ENCODE peak calls at places on chromosomes 11 and 22, in eight cellular contexts. One of them, this sample, is unnamed.
A peak's percentile ranks its signal among the peaks of the same experiment; 100 is the strongest.

GRCh38 chr11:39177678-39178077 is 2281.8 kb downstream of the LRRC4C start:
- DNase-seq in K562: no peak
- DNase-seq in HCT116: no peak
- DNase-seq in WTC11: no peak
- DNase-seq in H1: no peak
- DNase-seq in GM12878: no peak
- DNase-seq in A549: no peak
- DNase-seq in HepG2: no peak
- DNase-seq in this sample: no peak

GRCh38 chr11:67280791-67281551 is 8.1 kb upstream of the ANKRD13D start:
- DNase-seq in WTC11: no peak
- DNase-seq in HCT116: no peak
- DNase-seq in HepG2: no peak
- DNase-seq in A549: no peak
- DNase-seq in H1: no peak
- DNase-seq in K562: no peak
- DNase-seq in GM12878: no peak
- DNase-seq in this sample: no peak

GRCh38 chr11:80107415-80107814 is 666.6 kb upstream of the TENM4 start:
- DNase-seq in HCT116: no peak
- DNase-seq in GM12878: no peak
- DNase-seq in WTC11: no peak
- DNase-seq in A549: no peak
- DNase-seq in HepG2: no peak
- DNase-seq in K562: no peak
- DNase-seq in H1: no peak
- DNase-seq in this sample: no peak

GRCh38 chr11:122104381-122104780 is 11.6 kb downstream of the BLID start:
- DNase-seq in HepG2: no peak
- DNase-seq in GM12878: no peak
- DNase-seq in A549: no peak
- DNase-seq in H1: no peak
- DNase-seq in WTC11: no peak
- DNase-seq in HCT116: no peak
- DNase-seq in K562: no peak
- DNase-seq in this sample: no peak

GRCh38 chr11:104529916-104530315 is 366.0 kb upstream of the PDGFD start:
- DNase-seq in H1: no peak
- DNase-seq in WTC11: no peak
- DNase-seq in A549: no peak
- DNase-seq in HCT116: no peak
- DNase-seq in GM12878: no peak
- DNase-seq in HepG2: no peak
- DNase-seq in K562: no peak
- DNase-seq in this sample: no peak

GRCh38 chr22:22158207-22158816 is 86.3 kb upstream of the VPREB1 start:
- DNase-seq in K562: peak; percentile 42
- DNase-seq in HepG2: no peak
- DNase-seq in H1: no peak
- DNase-seq in A549: no peak
- DNase-seq in WTC11: no peak
- DNase-seq in HCT116: no peak
- DNase-seq in GM12878: no peak
- DNase-seq in this sample: no peak

GRCh38 chr22:28939932-28940331 is 56.6 kb downstream of the ZNRF3 start:
- DNase-seq in WTC11: no peak
- DNase-seq in H1: no peak
- DNase-seq in HepG2: no peak
- DNase-seq in K562: no peak
- DNase-seq in HCT116: no peak
- DNase-seq in GM12878: no peak
- DNase-seq in A549: no peak
- DNase-seq in this sample: no peak

GRCh38 chr11:18540207-18541009 is 13.7 kb upstream of the TSG101 start:
- DNase-seq in A549: peak; percentile 48
- DNase-seq in WTC11: no peak
- DNase-seq in HCT116: no peak
- DNase-seq in K562: no peak
- DNase-seq in H1: no peak
- DNase-seq in HepG2: peak; percentile 42
- DNase-seq in GM12878: no peak
- DNase-seq in this sample: peak; percentile 43

GRCh38 chr11:63592975-63593395 is 21.2 kb downstream of the PLAAT3 start:
- DNase-seq in HepG2: no peak
- DNase-seq in A549: peak; percentile 62
- DNase-seq in H1: no peak
- DNase-seq in WTC11: peak; percentile 49
- DNase-seq in GM12878: no peak
- DNase-seq in K562: peak; percentile 34
- DNase-seq in HCT116: no peak
- DNase-seq in this sample: peak; percentile 65

GRCh38 chr11:92329137-92329536 is 104.5 kb downstream of the FAT3 start:
- DNase-seq in WTC11: no peak
- DNase-seq in GM12878: no peak
- DNase-seq in HCT116: no peak
- DNase-seq in K562: no peak
- DNase-seq in A549: no peak
- DNase-seq in HepG2: no peak
- DNase-seq in H1: no peak
- DNase-seq in this sample: no peak

GRCh38 chr22:19822301-19823117 is 32.2 kb downstream of the GNB1L start:
- DNase-seq in HepG2: no peak
- DNase-seq in K562: no peak
- DNase-seq in A549: no peak
- DNase-seq in WTC11: no peak
- DNase-seq in HCT116: no peak
- DNase-seq in H1: no peak
- DNase-seq in GM12878: no peak
- DNase-seq in this sample: no peak

GRCh38 chr11:109954534-109954933 is 138.7 kb upstream of the ZC3H12C start:
- DNase-seq in A549: no peak
- DNase-seq in HCT116: no peak
- DNase-seq in GM12878: no peak
- DNase-seq in K562: no peak
- DNase-seq in WTC11: no peak
- DNase-seq in H1: no peak
- DNase-seq in HepG2: no peak
- DNase-seq in this sample: no peak

GRCh38 chr11:8709002-8709672 is 26.5 kb downstream of the RPL27A start:
- DNase-seq in HCT116: no peak
- DNase-seq in WTC11: peak; percentile 40
- DNase-seq in A549: no peak
- DNase-seq in K562: no peak
- DNase-seq in GM12878: no peak
- DNase-seq in HepG2: no peak
- DNase-seq in H1: no peak
- DNase-seq in this sample: no peak

GRCh38 chr22:27575348-27575747 is 226.2 kb downstream of the MN1 start:
- DNase-seq in HepG2: no peak
- DNase-seq in A549: no peak
- DNase-seq in K562: no peak
- DNase-seq in H1: no peak
- DNase-seq in GM12878: no peak
- DNase-seq in WTC11: no peak
- DNase-seq in HCT116: no peak
- DNase-seq in this sample: no peak

GRCh38 chr11:44006882-44007495 is 40.8 kb upstream of the ACCSL start:
- DNase-seq in H1: no peak
- DNase-seq in GM12878: no peak
- DNase-seq in K562: no peak
- DNase-seq in WTC11: no peak
- DNase-seq in HCT116: no peak
- DNase-seq in A549: no peak
- DNase-seq in HepG2: no peak
- DNase-seq in this sample: no peak

GRCh38 chr22:40524392-40525249 is 111.9 kb downstream of the MRTFA start:
- DNase-seq in HCT116: no peak
- DNase-seq in K562: peak; percentile 13
- DNase-seq in GM12878: no peak
- DNase-seq in A549: peak; percentile 42
- DNase-seq in WTC11: no peak
- DNase-seq in HepG2: peak; percentile 19
- DNase-seq in H1: no peak
- DNase-seq in this sample: peak; percentile 42

GRCh38 chr11:86955674-86956522 is 703 bp upstream of the FZD4 start:
- DNase-seq in H1: no peak
- DNase-seq in K562: peak; percentile 90
- DNase-seq in WTC11: peak; percentile 84
- DNase-seq in HepG2: peak; percentile 88
- DNase-seq in HCT116: peak; percentile 34
- DNase-seq in GM12878: peak; percentile 5
- DNase-seq in A549: peak; percentile 76
- DNase-seq in this sample: peak; percentile 77

GRCh38 chr22:21855715-21856114 is 11.7 kb downstream of the MAPK1 start:
- DNase-seq in GM12878: no peak
- DNase-seq in H1: no peak
- DNase-seq in K562: peak; percentile 70
- DNase-seq in WTC11: no peak
- DNase-seq in HCT116: no peak
- DNase-seq in A549: no peak
- DNase-seq in HepG2: no peak
- DNase-seq in this sample: peak; percentile 72

GRCh38 chr11:95337175-95337957 is 106.4 kb upstream of the SESN3 start:
- DNase-seq in H1: no peak
- DNase-seq in HepG2: no peak
- DNase-seq in K562: no peak
- DNase-seq in A549: no peak
- DNase-seq in GM12878: peak; percentile 36
- DNase-seq in HCT116: no peak
- DNase-seq in WTC11: peak; percentile 51
- DNase-seq in this sample: no peak

GRCh38 chr11:44574620-44575287 is 9.3 kb downstream of the CD82 start:
- DNase-seq in K562: no peak
- DNase-seq in A549: no peak
- DNase-seq in WTC11: no peak
- DNase-seq in H1: no peak
- DNase-seq in HCT116: no peak
- DNase-seq in GM12878: peak; percentile 66
- DNase-seq in HepG2: no peak
- DNase-seq in this sample: peak; percentile 79

GRCh38 chr11:62961017-62961416 is 23.8 kb downstream of the SLC22A6 start:
- DNase-seq in WTC11: no peak
- DNase-seq in GM12878: no peak
- DNase-seq in HepG2: no peak
- DNase-seq in K562: no peak
- DNase-seq in A549: no peak
- DNase-seq in H1: no peak
- DNase-seq in HCT116: no peak
- DNase-seq in this sample: no peak

GRCh38 chr11:8610532-8611116 is 16.6 kb upstream of the STK33 start:
- DNase-seq in A549: no peak
- DNase-seq in K562: no peak
- DNase-seq in WTC11: no peak
- DNase-seq in H1: no peak
- DNase-seq in HepG2: no peak
- DNase-seq in GM12878: no peak
- DNase-seq in HCT116: no peak
- DNase-seq in this sample: no peak

DNA sequence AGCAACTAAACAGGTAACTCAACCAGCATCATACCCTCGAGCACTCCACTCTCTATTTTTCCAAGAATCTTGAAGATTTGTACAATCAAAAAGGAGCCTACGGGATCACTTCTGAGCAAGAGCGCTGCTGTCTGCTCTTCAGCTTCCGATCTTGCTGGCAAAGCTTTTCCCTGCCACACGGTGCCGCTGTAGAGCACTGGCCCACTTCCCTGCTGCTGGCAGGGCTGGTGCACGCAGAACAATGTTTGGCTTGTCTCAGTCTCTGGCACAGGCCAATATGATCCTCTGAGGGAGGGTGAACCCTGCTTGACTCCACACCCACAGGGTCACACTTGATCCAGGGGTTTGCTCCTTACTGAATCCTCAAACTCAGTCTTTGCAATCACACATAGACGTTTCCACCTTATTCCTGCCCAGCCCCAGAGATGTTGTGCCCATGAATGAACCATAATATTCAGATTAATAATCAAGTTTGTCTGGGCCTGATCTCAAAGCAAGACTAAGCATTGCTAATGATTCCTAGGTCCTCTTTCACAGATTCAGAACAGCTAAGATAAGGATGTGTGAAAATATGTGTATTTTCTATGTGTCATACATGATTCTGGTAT is 536.6 kb downstream of the SOX6 start:
- DNase-seq in K562: peak; percentile 58
- DNase-seq in WTC11: peak; percentile 77
- DNase-seq in H1: peak; percentile 25
- DNase-seq in A549: peak; percentile 60
- DNase-seq in GM12878: no peak
- DNase-seq in HepG2: peak; percentile 46
- DNase-seq in HCT116: peak; percentile 29
- DNase-seq in this sample: peak; percentile 49
- TF ChIP-seq MAX in K562: no peak
- TF ChIP-seq MAX in WTC11: no peak
- TF ChIP-seq MAX in H1: no peak
- TF ChIP-seq MAX in A549: no peak
- TF ChIP-seq MAX in GM12878: no peak
- TF ChIP-seq MAX in HepG2: no peak
- TF ChIP-seq MAX in HCT116: no peak
- TF ChIP-seq MAX in this sample: no peak

GRCh38 chr11:116366451-116366850 is 406.3 kb downstream of the BUD13 start:
- DNase-seq in HepG2: no peak
- DNase-seq in HCT116: no peak
- DNase-seq in WTC11: no peak
- DNase-seq in GM12878: no peak
- DNase-seq in H1: no peak
- DNase-seq in A549: no peak
- DNase-seq in K562: no peak
- DNase-seq in this sample: no peak
- TF ChIP-seq MAX in HepG2: no peak
- TF ChIP-seq MAX in HCT116: no peak
- TF ChIP-seq MAX in WTC11: no peak
- TF ChIP-seq MAX in GM12878: no peak
- TF ChIP-seq MAX in H1: no peak
- TF ChIP-seq MAX in A549: no peak
- TF ChIP-seq MAX in K562: no peak
- TF ChIP-seq MAX in this sample: no peak

GRCh38 chr11:72240461-72241289 is 3.3 kb downstream of the PHOX2A start:
- DNase-seq in HCT116: no peak
- DNase-seq in WTC11: peak; percentile 25
- DNase-seq in K562: no peak
- DNase-seq in GM12878: no peak
- DNase-seq in H1: no peak
- DNase-seq in HepG2: no peak
- DNase-seq in A549: no peak
- DNase-seq in this sample: no peak
- TF ChIP-seq MAX in HCT116: no peak
- TF ChIP-seq MAX in WTC11: no peak
- TF ChIP-seq MAX in K562: no peak
- TF ChIP-seq MAX in GM12878: no peak
- TF ChIP-seq MAX in H1: no peak
- TF ChIP-seq MAX in HepG2: no peak
- TF ChIP-seq MAX in A549: no peak
- TF ChIP-seq MAX in this sample: no peak

DNA sequence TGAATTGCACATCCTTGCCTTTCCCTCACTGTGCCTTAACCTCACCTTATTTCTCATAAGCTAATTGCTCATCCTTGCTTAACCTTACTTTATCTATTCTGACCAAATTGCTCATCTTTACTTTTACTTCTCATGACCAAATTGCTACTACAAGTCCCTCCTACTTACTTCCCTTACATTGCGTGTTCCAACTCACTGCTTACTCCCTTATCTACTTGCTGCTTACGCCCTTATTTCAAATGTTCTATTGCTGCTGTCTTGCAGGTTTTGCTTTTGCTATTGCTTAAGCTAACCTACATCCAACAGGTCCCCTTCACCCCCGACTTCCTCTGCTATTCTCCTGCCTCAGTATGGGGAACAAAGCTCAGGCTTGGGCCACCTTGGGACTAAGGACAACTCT is 8.0 kb downstream of the OR8B2 start:
- DNase-seq in HepG2: no peak
- DNase-seq in WTC11: no peak
- DNase-seq in HCT116: no peak
- DNase-seq in GM12878: no peak
- DNase-seq in H1: no peak
- DNase-seq in K562: no peak
- DNase-seq in A549: no peak
- DNase-seq in this sample: no peak
- TF ChIP-seq MAX in HepG2: no peak
- TF ChIP-seq MAX in WTC11: no peak
- TF ChIP-seq MAX in HCT116: no peak
- TF ChIP-seq MAX in GM12878: no peak
- TF ChIP-seq MAX in H1: no peak
- TF ChIP-seq MAX in K562: no peak
- TF ChIP-seq MAX in A549: no peak
- TF ChIP-seq MAX in this sample: no peak